ENCODE peak calls at places on chromosomes 5 and 9, in four cellular contexts. One of them, this sample, is unnamed.

GRCh38 chr9:133452562-133452961 is 7.2 kb upstream of the CACFD1 start:
- DNase-seq in HepG2: no peak
- DNase-seq in H1: no peak
- DNase-seq in GM12878: no peak
- DNase-seq in this sample: no peak

GRCh38 chr5:112419596-112420110 is 576 bp upstream of the EPB41L4A start:
- DNase-seq in HepG2: no peak
- DNase-seq in H1: no peak
- DNase-seq in GM12878: no peak
- DNase-seq in this sample: no peak

GRCh38 chr5:75928992-75929391 is 154.2 kb upstream of the SV2C start:
- DNase-seq in HepG2: no peak
- DNase-seq in H1: no peak
- DNase-seq in GM12878: no peak
- DNase-seq in this sample: no peak

GRCh38 chr5:53366245-53366644 is 114.2 kb upstream of the FST start:
- DNase-seq in HepG2: no peak
- DNase-seq in H1: no peak
- DNase-seq in GM12878: no peak
- DNase-seq in this sample: no peak

GRCh38 chr5:90548069-90548593 is 10.5 kb upstream of the ADGRV1 start:
- DNase-seq in HepG2: peak
- DNase-seq in H1: no peak
- DNase-seq in GM12878: no peak
- DNase-seq in this sample: no peak

GRCh38 chr9:135295556-135296300 is 183.9 kb upstream of the PPP1R26 start:
- DNase-seq in HepG2: no peak
- DNase-seq in H1: no peak
- DNase-seq in GM12878: no peak
- DNase-seq in this sample: peak

GRCh38 chr9:112532427-112532826 is 45.8 kb downstream of the KIAA1958 start:
- DNase-seq in HepG2: no peak
- DNase-seq in H1: no peak
- DNase-seq in GM12878: no peak
- DNase-seq in this sample: no peak

GRCh38 chr5:146005723-146006122 is 69.3 kb downstream of the SH3RF2 start:
- DNase-seq in HepG2: no peak
- DNase-seq in H1: no peak
- DNase-seq in GM12878: no peak
- DNase-seq in this sample: no peak

GRCh38 chr5:127011151-127011550 is 19.2 kb downstream of the MARCHF3 start:
- DNase-seq in HepG2: no peak
- DNase-seq in H1: no peak
- DNase-seq in GM12878: no peak
- DNase-seq in this sample: no peak

GRCh38 chr5:124639095-124639665 is 107.3 kb downstream of the ZNF608 start:
- DNase-seq in HepG2: no peak
- DNase-seq in H1: peak
- DNase-seq in GM12878: no peak
- DNase-seq in this sample: no peak

GRCh38 chr5:16913187-16913839 is 22.8 kb downstream of the MYO10 start:
- DNase-seq in HepG2: no peak
- DNase-seq in H1: no peak
- DNase-seq in GM12878: no peak
- DNase-seq in this sample: no peak

GRCh38 chr5:58887721-58888409 is 305.0 kb downstream of the RAB3C start:
- DNase-seq in HepG2: no peak
- DNase-seq in H1: no peak
- DNase-seq in GM12878: no peak
- DNase-seq in this sample: no peak

GRCh38 chr5:171630047-171630669 is 155.5 kb upstream of the SMIM23 start:
- DNase-seq in HepG2: no peak
- DNase-seq in H1: no peak
- DNase-seq in GM12878: no peak
- DNase-seq in this sample: no peak

GRCh38 chr5:126460459-126460858 is 37.2 kb downstream of the GRAMD2B start:
- DNase-seq in HepG2: no peak
- DNase-seq in H1: no peak
- DNase-seq in GM12878: no peak
- DNase-seq in this sample: no peak

GRCh38 chr9:12464910-12465512 is 228.2 kb upstream of the TYRP1 start:
- DNase-seq in HepG2: peak
- DNase-seq in H1: no peak
- DNase-seq in GM12878: no peak
- DNase-seq in this sample: peak

GRCh38 chr5:15607076-15607475 is 107.1 kb downstream of the FBXL7 start:
- DNase-seq in HepG2: no peak
- DNase-seq in H1: no peak
- DNase-seq in GM12878: no peak
- DNase-seq in this sample: no peak

GRCh38 chr5:172377438-172377837 is 76.9 kb downstream of the SH3PXD2B start:
- DNase-seq in HepG2: no peak
- DNase-seq in H1: no peak
- DNase-seq in GM12878: no peak
- DNase-seq in this sample: no peak

GRCh38 chr9:94922098-94922607 is 195.7 kb downstream of the AOPEP start:
- DNase-seq in HepG2: peak
- DNase-seq in H1: no peak
- DNase-seq in GM12878: no peak
- DNase-seq in this sample: no peak

GRCh38 chr5:20833081-20833627 is 845.2 kb upstream of the CDH18 start:
- DNase-seq in HepG2: peak
- DNase-seq in H1: no peak
- DNase-seq in GM12878: no peak
- DNase-seq in this sample: no peak

GRCh38 chr5:127338501-127338900 is 47.9 kb downstream of the MEGF10 start:
- DNase-seq in HepG2: no peak
- DNase-seq in H1: no peak
- DNase-seq in GM12878: no peak
- DNase-seq in this sample: no peak

GRCh38 chr5:146751054-146751453 is 127.5 kb downstream of the PPP2R2B start:
- DNase-seq in HepG2: no peak
- DNase-seq in H1: no peak
- DNase-seq in GM12878: no peak
- DNase-seq in this sample: no peak

GRCh38 chr5:32343058-32343672 is 30.4 kb upstream of the MTMR12 start:
- DNase-seq in HepG2: peak
- DNase-seq in H1: no peak
- DNase-seq in GM12878: no peak
- DNase-seq in this sample: no peak

DNA sequence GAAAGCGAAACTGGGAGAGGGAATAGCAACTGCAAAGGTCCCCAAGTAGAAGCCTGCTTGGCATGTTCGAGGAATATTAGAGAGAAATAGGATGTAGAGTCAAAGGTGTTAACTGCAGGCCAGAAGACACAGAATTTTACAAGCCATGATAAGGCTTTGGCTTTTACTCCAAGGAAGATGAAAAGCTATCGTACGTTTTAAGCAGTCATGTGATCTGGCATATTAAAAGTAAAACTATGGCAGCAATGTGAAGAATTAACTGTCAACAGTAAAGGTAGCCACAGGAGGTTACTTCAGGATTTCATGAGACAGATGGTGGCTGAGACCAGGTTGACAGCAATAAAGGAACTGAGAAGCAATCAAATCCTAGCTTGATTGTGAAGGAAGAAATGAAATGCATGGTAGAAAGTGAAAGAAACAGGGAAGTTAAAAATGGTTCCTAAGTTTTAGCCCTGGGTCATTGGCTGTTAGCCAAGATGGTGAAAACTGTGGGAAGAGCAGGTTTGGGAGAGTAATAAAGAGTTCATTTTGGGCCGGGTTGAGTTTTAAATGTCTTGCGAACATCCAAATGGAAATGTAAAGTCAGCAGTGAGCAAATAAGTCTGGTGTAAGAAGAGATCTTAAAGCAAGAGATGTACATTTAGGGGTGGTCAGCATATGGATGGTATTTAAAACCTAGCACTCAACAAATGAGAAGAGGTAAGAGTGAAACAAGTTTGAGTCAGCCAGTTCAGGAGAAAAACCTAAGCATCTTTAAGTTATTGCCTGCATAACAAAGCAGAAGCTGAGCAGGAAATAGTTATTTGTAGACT is 20.3 kb upstream of the TTC33 start:
- DNase-seq in HepG2: no peak
- DNase-seq in H1: no peak
- DNase-seq in GM12878: no peak
- DNase-seq in this sample: no peak
- H3K4me3 ChIP-seq in HepG2: no peak
- H3K4me3 ChIP-seq in H1: no peak
- H3K4me3 ChIP-seq in GM12878: no peak
- H3K4me3 ChIP-seq in this sample: no peak

GRCh38 chr9:116589392-116590354 is 97.4 kb upstream of the TRIM32 start:
- DNase-seq in HepG2: peak
- DNase-seq in H1: peak
- DNase-seq in GM12878: no peak
- DNase-seq in this sample: peak

GRCh38 chr9:116587919-116588318 is 99.2 kb upstream of the TRIM32 start:
- DNase-seq in HepG2: no peak
- DNase-seq in H1: no peak
- DNase-seq in GM12878: no peak
- DNase-seq in this sample: no peak

GRCh38 chr9:116596646-116597045 is 90.5 kb upstream of the TRIM32 start:
- DNase-seq in HepG2: no peak
- DNase-seq in H1: no peak
- DNase-seq in GM12878: no peak
- DNase-seq in this sample: no peak

GRCh38 chr9:116594552-116594951 is 92.6 kb upstream of the TRIM32 start:
- DNase-seq in HepG2: no peak
- DNase-seq in H1: no peak
- DNase-seq in GM12878: no peak
- DNase-seq in this sample: no peak

DNA sequence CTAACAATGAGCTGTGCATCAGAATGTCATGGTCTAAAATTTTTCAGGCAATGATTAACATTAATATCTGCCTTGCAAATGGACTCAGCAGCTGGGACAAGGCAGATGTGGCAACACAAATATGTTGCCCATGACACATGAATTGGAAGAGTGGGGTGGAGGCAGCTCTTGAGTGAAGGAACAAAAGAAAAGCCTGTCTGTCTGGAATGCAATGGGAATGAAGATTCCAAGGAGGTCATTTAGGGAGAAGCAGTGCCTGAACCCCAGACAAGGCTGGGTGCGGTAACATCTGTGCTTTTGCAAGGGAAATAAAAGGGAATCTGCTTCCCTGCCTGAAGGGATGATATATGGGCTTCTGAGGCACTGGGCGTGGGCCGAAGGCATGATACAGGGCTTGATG is 94.2 kb upstream of the TRIM32 start:
- DNase-seq in HepG2: no peak
- DNase-seq in H1: no peak
- DNase-seq in GM12878: no peak
- DNase-seq in this sample: no peak
- TF ChIP-seq SUZ12 in HepG2: no peak
- TF ChIP-seq SUZ12 in H1: no peak
- TF ChIP-seq SUZ12 in GM12878: no peak
- TF ChIP-seq SUZ12 in this sample: no peak

GRCh38 chr5:80240368-80240986 is 15.4 kb downstream of the SERINC5 start:
- DNase-seq in HepG2: no peak
- DNase-seq in H1: no peak
- DNase-seq in GM12878: no peak
- DNase-seq in this sample: no peak

GRCh38 chr5:80238078-80238477 is 17.8 kb downstream of the SERINC5 start:
- DNase-seq in HepG2: no peak
- DNase-seq in H1: no peak
- DNase-seq in GM12878: no peak
- DNase-seq in this sample: no peak

GRCh38 chr5:80237243-80237642 is 18.6 kb downstream of the SERINC5 start:
- DNase-seq in HepG2: no peak
- DNase-seq in H1: no peak
- DNase-seq in GM12878: no peak
- DNase-seq in this sample: no peak

GRCh38 chr5:80239680-80240367 is 16.0 kb downstream of the SERINC5 start:
- DNase-seq in HepG2: no peak
- DNase-seq in H1: no peak
- DNase-seq in GM12878: no peak
- DNase-seq in this sample: no peak

DNA sequence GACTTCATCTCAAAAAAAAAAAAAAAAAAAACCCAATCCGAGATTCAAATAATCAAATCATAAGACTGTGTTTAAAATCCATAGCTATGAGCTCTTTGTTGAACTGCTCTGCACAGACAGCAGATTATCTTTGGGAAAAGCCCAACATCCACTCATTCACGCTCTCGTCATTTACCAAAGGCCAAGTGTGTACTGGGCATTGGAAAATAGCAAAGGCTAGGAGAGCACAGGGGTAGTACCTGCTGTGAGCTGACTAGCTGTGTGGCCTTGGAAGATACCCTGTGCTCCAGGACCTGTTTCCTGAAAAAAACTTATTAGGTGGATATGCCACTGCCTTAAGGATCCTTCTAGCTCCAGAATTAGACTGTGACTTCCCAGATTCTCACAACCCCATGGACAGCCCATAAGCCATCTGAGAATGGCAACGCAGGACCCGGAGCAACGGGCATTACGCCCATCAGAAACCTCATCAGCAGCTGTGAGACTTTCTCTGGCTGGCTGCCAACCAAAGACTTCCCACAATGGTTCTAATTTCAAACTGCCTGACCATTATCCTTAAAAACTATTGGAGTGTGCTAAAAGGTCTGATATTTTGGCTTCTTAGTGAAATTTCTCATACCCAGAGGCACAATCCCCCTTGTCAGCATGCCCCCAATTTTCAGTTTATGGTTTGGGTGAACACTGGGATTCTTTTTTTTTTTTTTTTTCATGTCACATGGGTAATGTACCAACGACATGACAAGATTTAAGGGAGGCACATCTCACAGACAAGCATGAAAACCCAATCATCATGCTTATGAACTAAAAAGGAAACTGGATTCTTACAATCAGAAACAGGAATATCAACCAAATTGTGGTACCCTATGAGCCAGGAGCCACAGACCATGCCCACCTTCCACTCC is 16.8 kb downstream of the SERINC5 start:
- DNase-seq in HepG2: no peak
- DNase-seq in H1: no peak
- DNase-seq in GM12878: no peak
- DNase-seq in this sample: no peak
- TF ChIP-seq YY1 in HepG2: no peak
- TF ChIP-seq YY1 in H1: no peak
- TF ChIP-seq YY1 in GM12878: no peak
- TF ChIP-seq YY1 in this sample: no peak

GRCh38 chr9:89038354-89039091 is 47.3 kb downstream of the S1PR3 start:
- DNase-seq in HepG2: no peak
- DNase-seq in H1: no peak
- DNase-seq in GM12878: no peak
- DNase-seq in this sample: no peak
- H3K4me3 ChIP-seq in HepG2: no peak
- H3K4me3 ChIP-seq in H1: no peak
- H3K4me3 ChIP-seq in GM12878: no peak
- H3K4me3 ChIP-seq in this sample: no peak

GRCh38 chr5:174563899-174564298 is 160.5 kb upstream of the MSX2 start:
- DNase-seq in HepG2: no peak
- DNase-seq in H1: no peak
- DNase-seq in GM12878: no peak
- DNase-seq in this sample: no peak
- TF ChIP-seq SUZ12 in HepG2: no peak
- TF ChIP-seq SUZ12 in H1: no peak
- TF ChIP-seq SUZ12 in GM12878: no peak
- TF ChIP-seq SUZ12 in this sample: no peak